ENCODE peak calls at places on chromosome 20, in five cellular contexts. One of them, this sample, is unnamed. For H3K4me1, the result is how much of the 10 kb centered on the place peaks cover.

GRCh38 chr20:6590891-6591679 is 176.4 kb upstream of the BMP2 start:
- DNase-seq in ascending aorta: no peak
- DNase-seq in vagina: no peak
- DNase-seq in upper lobe of right lung: no peak
- DNase-seq in right lobe of liver: no peak
- DNase-seq in this sample: peak

GRCh38 chr20:54067606-54068174 is 2.7 kb downstream of the BCAS1 start:
- DNase-seq in vagina: no peak
- DNase-seq in upper lobe of right lung: peak
- DNase-seq in ascending aorta: no peak
- DNase-seq in right lobe of liver: peak
- DNase-seq in this sample: peak

GRCh38 chr20:35972445-35972844 is 4.1 kb downstream of the CNBD2 start:
- DNase-seq in ascending aorta: no peak
- DNase-seq in upper lobe of right lung: no peak
- DNase-seq in vagina: no peak
- DNase-seq in right lobe of liver: no peak
- DNase-seq in this sample: no peak

GRCh38 chr20:5741089-5741488 is 9.1 kb upstream of the SHLD1 start:
- DNase-seq in vagina: no peak
- DNase-seq in right lobe of liver: no peak
- DNase-seq in upper lobe of right lung: no peak
- DNase-seq in ascending aorta: no peak
- DNase-seq in this sample: no peak

GRCh38 chr20:31720486-31721407 is 1.9 kb downstream of the BCL2L1 start:
- DNase-seq in right lobe of liver: peak
- DNase-seq in upper lobe of right lung: no peak
- DNase-seq in ascending aorta: no peak
- DNase-seq in vagina: no peak
- DNase-seq in this sample: peak

GRCh38 chr20:13862245-13862644 is 77.4 kb downstream of the NDUFAF5 start:
- DNase-seq in ascending aorta: no peak
- DNase-seq in upper lobe of right lung: no peak
- DNase-seq in vagina: no peak
- DNase-seq in right lobe of liver: no peak
- DNase-seq in this sample: no peak

GRCh38 chr20:47456952-47457724 is 44.5 kb upstream of the NCOA3 start:
- DNase-seq in right lobe of liver: no peak
- DNase-seq in vagina: no peak
- DNase-seq in upper lobe of right lung: no peak
- DNase-seq in ascending aorta: no peak
- DNase-seq in this sample: no peak

GRCh38 chr20:48769111-48769879 is 58.5 kb downstream of the PREX1 start:
- DNase-seq in vagina: no peak
- DNase-seq in right lobe of liver: no peak
- DNase-seq in ascending aorta: no peak
- DNase-seq in upper lobe of right lung: no peak
- DNase-seq in this sample: no peak

GRCh38 chr20:23622839-23623343 is 14.9 kb downstream of the CST3 start:
- DNase-seq in vagina: no peak
- DNase-seq in upper lobe of right lung: no peak
- DNase-seq in ascending aorta: peak
- DNase-seq in right lobe of liver: no peak
- DNase-seq in this sample: no peak

GRCh38 chr20:24952376-24953203 is 3.5 kb downstream of the CST7 start:
- DNase-seq in ascending aorta: no peak
- DNase-seq in vagina: peak
- DNase-seq in upper lobe of right lung: peak
- DNase-seq in right lobe of liver: peak
- DNase-seq in this sample: peak

GRCh38 chr20:49951160-49951559 is 15.0 kb downstream of the RNF114 start:
- DNase-seq in ascending aorta: no peak
- DNase-seq in vagina: no peak
- DNase-seq in upper lobe of right lung: no peak
- DNase-seq in right lobe of liver: no peak
- DNase-seq in this sample: no peak

GRCh38 chr20:6663104-6663503 is 104.4 kb upstream of the BMP2 start:
- DNase-seq in vagina: no peak
- DNase-seq in right lobe of liver: no peak
- DNase-seq in upper lobe of right lung: no peak
- DNase-seq in ascending aorta: no peak
- DNase-seq in this sample: no peak

GRCh38 chr20:17059465-17059864 is 167.4 kb upstream of the PCSK2 start:
- DNase-seq in right lobe of liver: no peak
- DNase-seq in upper lobe of right lung: no peak
- DNase-seq in ascending aorta: no peak
- DNase-seq in vagina: no peak
- DNase-seq in this sample: no peak

GRCh38 chr20:324177-325042 is 942 bp upstream of the SOX12 start:
- DNase-seq in ascending aorta: peak
- DNase-seq in vagina: no peak
- DNase-seq in right lobe of liver: peak
- DNase-seq in upper lobe of right lung: peak
- DNase-seq in this sample: peak

GRCh38 chr20:35232575-35232974 is 6.1 kb downstream of the MMP24 start:
- DNase-seq in right lobe of liver: no peak
- DNase-seq in ascending aorta: no peak
- DNase-seq in upper lobe of right lung: no peak
- DNase-seq in vagina: no peak
- DNase-seq in this sample: no peak

GRCh38 chr20:52340036-52340634 is 148.6 kb upstream of the ZFP64 start:
- DNase-seq in ascending aorta: no peak
- DNase-seq in vagina: no peak
- DNase-seq in upper lobe of right lung: no peak
- DNase-seq in right lobe of liver: no peak
- DNase-seq in this sample: no peak

GRCh38 chr20:13526551-13526950 is 112.2 kb downstream of the TASP1 start:
- DNase-seq in ascending aorta: no peak
- DNase-seq in right lobe of liver: no peak
- DNase-seq in upper lobe of right lung: no peak
- DNase-seq in vagina: no peak
- DNase-seq in this sample: no peak

GRCh38 chr20:44624152-44624551 is 27.3 kb downstream of the ADA start:
- DNase-seq in right lobe of liver: no peak
- DNase-seq in upper lobe of right lung: no peak
- DNase-seq in vagina: no peak
- DNase-seq in ascending aorta: no peak
- DNase-seq in this sample: peak

GRCh38 chr20:9460518-9460917 is 53.9 kb upstream of the LAMP5 start:
- DNase-seq in upper lobe of right lung: no peak
- DNase-seq in vagina: no peak
- DNase-seq in right lobe of liver: no peak
- DNase-seq in ascending aorta: no peak
- DNase-seq in this sample: no peak

GRCh38 chr20:56245761-56246160 is 2.8 kb upstream of the MC3R start:
- DNase-seq in ascending aorta: no peak
- DNase-seq in vagina: no peak
- DNase-seq in upper lobe of right lung: no peak
- DNase-seq in right lobe of liver: no peak
- DNase-seq in this sample: no peak

GRCh38 chr20:7090001-7090400 is 322.5 kb downstream of the BMP2 start:
- DNase-seq in vagina: no peak
- DNase-seq in ascending aorta: no peak
- DNase-seq in right lobe of liver: no peak
- DNase-seq in upper lobe of right lung: no peak
- DNase-seq in this sample: no peak

GRCh38 chr20:3167738-3168078 is 5.6 kb downstream of the LZTS3 start:
- DNase-seq in upper lobe of right lung: no peak
- DNase-seq in right lobe of liver: peak
- DNase-seq in vagina: no peak
- DNase-seq in ascending aorta: no peak
- DNase-seq in this sample: peak

GRCh38 chr20:16501236-16501635 is 72.0 kb downstream of the KIF16B start:
- DNase-seq in ascending aorta: no peak
- DNase-seq in right lobe of liver: no peak
- DNase-seq in upper lobe of right lung: no peak
- DNase-seq in vagina: no peak
- DNase-seq in this sample: no peak

GRCh38 chr20:57329608-57330221 is at the start of gene SPO11:
- DNase-seq in vagina: no peak
- DNase-seq in right lobe of liver: no peak
- DNase-seq in ascending aorta: no peak
- DNase-seq in upper lobe of right lung: no peak
- DNase-seq in this sample: peak

GRCh38 chr20:25237610-25238318 is 10.1 kb upstream of the PYGB start:
- DNase-seq in right lobe of liver: no peak
- DNase-seq in ascending aorta: peak
- DNase-seq in vagina: no peak
- DNase-seq in upper lobe of right lung: no peak
- DNase-seq in this sample: peak

GRCh38 chr20:7693761-7694160 is 246.5 kb downstream of the HAO1 start:
- DNase-seq in right lobe of liver: no peak
- DNase-seq in upper lobe of right lung: no peak
- DNase-seq in vagina: no peak
- DNase-seq in ascending aorta: no peak
- DNase-seq in this sample: no peak

GRCh38 chr20:61464634-61465033 is 212.6 kb downstream of the CDH4 start:
- DNase-seq in vagina: no peak
- DNase-seq in ascending aorta: no peak
- DNase-seq in upper lobe of right lung: no peak
- DNase-seq in right lobe of liver: no peak
- DNase-seq in this sample: peak

GRCh38 chr20:57317789-57318371 is 11.7 kb upstream of the SPO11 start:
- DNase-seq in right lobe of liver: no peak
- DNase-seq in vagina: no peak
- DNase-seq in ascending aorta: no peak
- DNase-seq in upper lobe of right lung: no peak
- DNase-seq in this sample: peak

GRCh38 chr20:10185741-10186558 is 32.7 kb upstream of the SNAP25 start:
- DNase-seq in right lobe of liver: peak
- DNase-seq in upper lobe of right lung: no peak
- DNase-seq in vagina: no peak
- DNase-seq in ascending aorta: no peak
- DNase-seq in this sample: no peak

GRCh38 chr20:40922865-40923264 is 105.8 kb upstream of the TOP1 start:
- DNase-seq in ascending aorta: no peak
- DNase-seq in upper lobe of right lung: no peak
- DNase-seq in vagina: no peak
- DNase-seq in right lobe of liver: no peak
- DNase-seq in this sample: no peak

GRCh38 chr20:62832212-62832922 is 15.5 kb downstream of the COL9A3 start:
- DNase-seq in vagina: no peak
- DNase-seq in ascending aorta: no peak
- DNase-seq in right lobe of liver: peak
- DNase-seq in upper lobe of right lung: no peak
- DNase-seq in this sample: peak
- H3K27ac ChIP-seq in vagina: no peak
- H3K27ac ChIP-seq in ascending aorta: no peak
- H3K27ac ChIP-seq in right lobe of liver: peak
- H3K27ac ChIP-seq in upper lobe of right lung: no peak
- H3K27ac ChIP-seq in this sample: no peak

GRCh38 chr20:60062431-60063336 is 104.5 kb downstream of the CDH26 start:
- DNase-seq in upper lobe of right lung: no peak
- DNase-seq in ascending aorta: no peak
- DNase-seq in vagina: peak
- DNase-seq in right lobe of liver: peak
- DNase-seq in this sample: peak
- H3K4me1 ChIP-seq in upper lobe of right lung: under half
- H3K4me1 ChIP-seq in ascending aorta: under half
- H3K4me1 ChIP-seq in vagina: under half
- H3K4me1 ChIP-seq in right lobe of liver: under half
- H3K4me1 ChIP-seq in this sample: under half

GRCh38 chr20:46401478-46401860 is 4.9 kb downstream of the ELMO2 start:
- DNase-seq in right lobe of liver: no peak
- DNase-seq in vagina: no peak
- DNase-seq in upper lobe of right lung: no peak
- DNase-seq in ascending aorta: no peak
- DNase-seq in this sample: peak
- H3K27ac ChIP-seq in right lobe of liver: peak
- H3K27ac ChIP-seq in vagina: peak
- H3K27ac ChIP-seq in upper lobe of right lung: peak
- H3K27ac ChIP-seq in ascending aorta: peak
- H3K27ac ChIP-seq in this sample: peak

GRCh38 chr20:18395544-18395943 is 71.3 kb downstream of the DZANK1 start:
- DNase-seq in ascending aorta: no peak
- DNase-seq in vagina: no peak
- DNase-seq in right lobe of liver: no peak
- DNase-seq in upper lobe of right lung: no peak
- DNase-seq in this sample: no peak

GRCh38 chr20:18400460-18400859 is 66.4 kb downstream of the DZANK1 start:
- DNase-seq in upper lobe of right lung: no peak
- DNase-seq in right lobe of liver: no peak
- DNase-seq in ascending aorta: no peak
- DNase-seq in vagina: no peak
- DNase-seq in this sample: no peak

GRCh38 chr20:18394363-18394762 is 72.5 kb downstream of the DZANK1 start:
- DNase-seq in right lobe of liver: no peak
- DNase-seq in ascending aorta: no peak
- DNase-seq in vagina: no peak
- DNase-seq in upper lobe of right lung: no peak
- DNase-seq in this sample: no peak

GRCh38 chr20:18401305-18401704 is 65.5 kb downstream of the DZANK1 start:
- DNase-seq in ascending aorta: no peak
- DNase-seq in right lobe of liver: no peak
- DNase-seq in vagina: no peak
- DNase-seq in upper lobe of right lung: no peak
- DNase-seq in this sample: no peak

GRCh38 chr20:18397090-18397489 is 69.7 kb downstream of the DZANK1 start:
- DNase-seq in ascending aorta: no peak
- DNase-seq in right lobe of liver: no peak
- DNase-seq in vagina: no peak
- DNase-seq in upper lobe of right lung: no peak
- DNase-seq in this sample: no peak
- H3K4me1 ChIP-seq in ascending aorta: under half
- H3K4me1 ChIP-seq in right lobe of liver: under half
- H3K4me1 ChIP-seq in vagina: under half
- H3K4me1 ChIP-seq in upper lobe of right lung: under half
- H3K4me1 ChIP-seq in this sample: under half

GRCh38 chr20:33647603-33648395 is 14.3 kb upstream of the C20orf144 start:
- DNase-seq in vagina: no peak
- DNase-seq in upper lobe of right lung: peak
- DNase-seq in ascending aorta: no peak
- DNase-seq in right lobe of liver: peak
- DNase-seq in this sample: peak

GRCh38 chr20:33649201-33649631 is 12.9 kb upstream of the C20orf144 start:
- DNase-seq in ascending aorta: no peak
- DNase-seq in right lobe of liver: no peak
- DNase-seq in vagina: no peak
- DNase-seq in upper lobe of right lung: peak
- DNase-seq in this sample: peak

GRCh38 chr20:33646191-33646590 is 15.9 kb upstream of the C20orf144 start:
- DNase-seq in vagina: no peak
- DNase-seq in upper lobe of right lung: peak
- DNase-seq in ascending aorta: no peak
- DNase-seq in right lobe of liver: no peak
- DNase-seq in this sample: peak

GRCh38 chr20:33650111-33650752 is 11.9 kb upstream of the C20orf144 start:
- DNase-seq in right lobe of liver: no peak
- DNase-seq in ascending aorta: no peak
- DNase-seq in vagina: no peak
- DNase-seq in upper lobe of right lung: no peak
- DNase-seq in this sample: peak

GRCh38 chr20:33648396-33649004 is 13.6 kb upstream of the C20orf144 start:
- DNase-seq in right lobe of liver: no peak
- DNase-seq in vagina: no peak
- DNase-seq in ascending aorta: no peak
- DNase-seq in upper lobe of right lung: peak
- DNase-seq in this sample: peak
- H3K27ac ChIP-seq in right lobe of liver: peak
- H3K27ac ChIP-seq in vagina: peak
- H3K27ac ChIP-seq in ascending aorta: peak
- H3K27ac ChIP-seq in upper lobe of right lung: no peak
- H3K27ac ChIP-seq in this sample: no peak